ENCODE peak calls at places on chromosomes 3 and 15, in five cellular contexts. One of them, this sample, is unnamed.

GRCh38 chr3:101926594-101927105 is 77.3 kb downstream of the NFKBIZ start:
- DNase-seq in small intestine: no peak
- DNase-seq in neural progenitor cell: no peak
- DNase-seq in CD8-positive, alpha-beta memory T cell: no peak
- DNase-seq in RWPE2: no peak
- DNase-seq in this sample: no peak

GRCh38 chr3:169659858-169660614 is 3.5 kb downstream of the MECOM start:
- DNase-seq in small intestine: no peak
- DNase-seq in CD8-positive, alpha-beta memory T cell: no peak
- DNase-seq in RWPE2: no peak
- DNase-seq in neural progenitor cell: peak
- DNase-seq in this sample: no peak

GRCh38 chr3:57091874-57092273 is 31.4 kb downstream of the SPATA12 start:
- DNase-seq in CD8-positive, alpha-beta memory T cell: no peak
- DNase-seq in neural progenitor cell: no peak
- DNase-seq in RWPE2: no peak
- DNase-seq in small intestine: no peak
- DNase-seq in this sample: no peak

GRCh38 chr3:131794766-131795381 is 239.9 kb downstream of the CPNE4 start:
- DNase-seq in small intestine: peak
- DNase-seq in CD8-positive, alpha-beta memory T cell: peak
- DNase-seq in neural progenitor cell: peak
- DNase-seq in RWPE2: no peak
- DNase-seq in this sample: peak

GRCh38 chr3:159260049-159260662 is 458.3 kb downstream of the MFSD1 start:
- DNase-seq in RWPE2: no peak
- DNase-seq in small intestine: peak
- DNase-seq in neural progenitor cell: peak
- DNase-seq in CD8-positive, alpha-beta memory T cell: peak
- DNase-seq in this sample: peak

GRCh38 chr15:38145671-38146111 is 106.9 kb upstream of the SPRED1 start:
- DNase-seq in small intestine: no peak
- DNase-seq in CD8-positive, alpha-beta memory T cell: no peak
- DNase-seq in RWPE2: no peak
- DNase-seq in neural progenitor cell: peak
- DNase-seq in this sample: no peak

GRCh38 chr15:42940527-42940926 is 19.9 kb upstream of the TTBK2 start:
- DNase-seq in CD8-positive, alpha-beta memory T cell: no peak
- DNase-seq in RWPE2: no peak
- DNase-seq in small intestine: no peak
- DNase-seq in neural progenitor cell: no peak
- DNase-seq in this sample: no peak

GRCh38 chr3:112640333-112640863 is 545 bp downstream of the CCDC80 start:
- DNase-seq in neural progenitor cell: peak
- DNase-seq in RWPE2: no peak
- DNase-seq in small intestine: no peak
- DNase-seq in CD8-positive, alpha-beta memory T cell: no peak
- DNase-seq in this sample: no peak

GRCh38 chr3:43296565-43296964 is 10.2 kb downstream of the SNRK start:
- DNase-seq in CD8-positive, alpha-beta memory T cell: peak
- DNase-seq in neural progenitor cell: no peak
- DNase-seq in RWPE2: no peak
- DNase-seq in small intestine: peak
- DNase-seq in this sample: peak

GRCh38 chr3:125322166-125322565 is 53.0 kb downstream of the ZNF148 start:
- DNase-seq in small intestine: no peak
- DNase-seq in RWPE2: no peak
- DNase-seq in CD8-positive, alpha-beta memory T cell: no peak
- DNase-seq in neural progenitor cell: no peak
- DNase-seq in this sample: no peak

GRCh38 chr15:34246276-34247010 is 21.6 kb downstream of the EMC4 start:
- DNase-seq in RWPE2: no peak
- DNase-seq in neural progenitor cell: no peak
- DNase-seq in CD8-positive, alpha-beta memory T cell: no peak
- DNase-seq in small intestine: no peak
- DNase-seq in this sample: no peak

GRCh38 chr3:24726423-24726822 is 231.8 kb upstream of the THRB start:
- DNase-seq in RWPE2: no peak
- DNase-seq in CD8-positive, alpha-beta memory T cell: no peak
- DNase-seq in neural progenitor cell: no peak
- DNase-seq in small intestine: no peak
- DNase-seq in this sample: no peak

DNA sequence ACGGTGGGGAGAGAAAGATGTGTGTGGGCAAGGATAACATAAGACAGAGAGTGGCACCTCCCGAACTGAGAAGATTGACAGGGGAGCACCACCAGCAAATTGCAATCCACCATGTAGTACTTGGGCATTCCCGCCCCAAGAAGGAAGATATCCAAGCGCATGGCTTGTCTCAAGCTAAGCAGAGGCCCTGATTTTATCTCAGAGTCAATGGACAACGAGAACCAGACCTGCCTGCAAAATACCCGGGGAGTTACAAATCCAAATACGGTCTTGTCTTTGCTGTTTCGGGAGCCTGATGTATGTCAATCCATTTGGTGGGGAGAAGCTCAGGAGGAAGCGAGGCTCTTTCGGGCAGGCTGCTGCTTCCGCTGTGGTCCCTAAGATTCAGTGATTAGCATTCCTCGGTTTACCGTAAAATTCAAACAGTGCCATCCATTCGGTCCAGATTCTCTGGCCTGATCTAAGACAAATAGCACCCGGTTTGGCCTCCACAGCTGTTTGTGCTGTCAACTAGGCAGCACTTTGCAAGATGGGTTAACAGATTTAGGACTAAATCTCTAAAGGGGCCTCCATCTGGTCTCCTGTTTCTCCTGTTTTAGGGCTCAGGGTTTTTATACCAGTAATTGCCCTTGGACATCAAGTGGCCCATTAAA is 97.7 kb upstream of the WNT5A start:
- DNase-seq in RWPE2: no peak
- DNase-seq in small intestine: no peak
- DNase-seq in neural progenitor cell: no peak
- DNase-seq in CD8-positive, alpha-beta memory T cell: no peak
- DNase-seq in this sample: no peak
- H3K27ac ChIP-seq in RWPE2: no peak
- H3K27ac ChIP-seq in small intestine: no peak
- H3K27ac ChIP-seq in neural progenitor cell: no peak
- H3K27ac ChIP-seq in CD8-positive, alpha-beta memory T cell: no peak
- H3K27ac ChIP-seq in this sample: no peak

GRCh38 chr3:172853911-172854648 is 103.6 kb downstream of the ECT2 start:
- DNase-seq in small intestine: no peak
- DNase-seq in RWPE2: no peak
- DNase-seq in CD8-positive, alpha-beta memory T cell: no peak
- DNase-seq in neural progenitor cell: peak
- DNase-seq in this sample: no peak
- H3K4me3 ChIP-seq in small intestine: no peak
- H3K4me3 ChIP-seq in RWPE2: no peak
- H3K4me3 ChIP-seq in CD8-positive, alpha-beta memory T cell: no peak
- H3K4me3 ChIP-seq in neural progenitor cell: peak
- H3K4me3 ChIP-seq in this sample: no peak

GRCh38 chr3:152348436-152349177 is 79.9 kb downstream of the MBNL1 start:
- DNase-seq in neural progenitor cell: no peak
- DNase-seq in small intestine: no peak
- DNase-seq in CD8-positive, alpha-beta memory T cell: no peak
- DNase-seq in RWPE2: no peak
- DNase-seq in this sample: no peak
- H3K27ac ChIP-seq in neural progenitor cell: no peak
- H3K27ac ChIP-seq in small intestine: no peak
- H3K27ac ChIP-seq in CD8-positive, alpha-beta memory T cell: no peak
- H3K27ac ChIP-seq in RWPE2: peak
- H3K27ac ChIP-seq in this sample: no peak

GRCh38 chr3:78497025-78497424 is 1270.8 kb downstream of the ROBO1 start:
- DNase-seq in neural progenitor cell: no peak
- DNase-seq in CD8-positive, alpha-beta memory T cell: no peak
- DNase-seq in RWPE2: no peak
- DNase-seq in small intestine: no peak
- DNase-seq in this sample: no peak

GRCh38 chr3:78497692-78498091 is 1270.1 kb downstream of the ROBO1 start:
- DNase-seq in small intestine: no peak
- DNase-seq in RWPE2: no peak
- DNase-seq in CD8-positive, alpha-beta memory T cell: no peak
- DNase-seq in neural progenitor cell: no peak
- DNase-seq in this sample: no peak

GRCh38 chr3:78494831-78495230 is 1273.0 kb downstream of the ROBO1 start:
- DNase-seq in RWPE2: no peak
- DNase-seq in neural progenitor cell: no peak
- DNase-seq in CD8-positive, alpha-beta memory T cell: no peak
- DNase-seq in small intestine: no peak
- DNase-seq in this sample: no peak

GRCh38 chr3:78495326-78495725 is 1272.5 kb downstream of the ROBO1 start:
- DNase-seq in CD8-positive, alpha-beta memory T cell: no peak
- DNase-seq in neural progenitor cell: no peak
- DNase-seq in RWPE2: no peak
- DNase-seq in small intestine: no peak
- DNase-seq in this sample: no peak

DNA sequence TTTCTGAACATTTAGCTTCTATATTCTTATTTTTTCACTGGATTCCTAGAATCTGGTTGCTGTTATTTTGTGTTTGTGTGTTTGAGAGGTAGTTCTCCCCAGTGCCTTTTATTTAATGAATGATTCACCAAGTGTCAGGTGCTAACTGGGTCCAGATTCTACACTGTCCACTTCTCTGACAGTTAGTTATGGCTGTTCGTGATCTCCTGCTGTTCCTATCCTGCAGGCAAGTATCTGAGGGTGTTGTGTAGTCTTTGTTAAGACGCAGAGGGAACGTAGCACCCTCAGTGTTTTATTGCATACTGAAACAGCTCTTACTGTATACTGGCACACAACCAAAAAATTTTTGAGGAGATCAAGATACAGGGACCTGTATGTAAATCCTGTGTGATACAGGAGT is 1271.3 kb downstream of the ROBO1 start:
- DNase-seq in neural progenitor cell: no peak
- DNase-seq in small intestine: no peak
- DNase-seq in CD8-positive, alpha-beta memory T cell: no peak
- DNase-seq in RWPE2: no peak
- DNase-seq in this sample: no peak
- H3K4me3 ChIP-seq in neural progenitor cell: no peak
- H3K4me3 ChIP-seq in small intestine: no peak
- H3K4me3 ChIP-seq in CD8-positive, alpha-beta memory T cell: no peak
- H3K4me3 ChIP-seq in RWPE2: no peak
- H3K4me3 ChIP-seq in this sample: no peak

GRCh38 chr15:39580117-39580629 is 706 bp upstream of the THBS1 start:
- DNase-seq in CD8-positive, alpha-beta memory T cell: peak
- DNase-seq in small intestine: peak
- DNase-seq in RWPE2: peak
- DNase-seq in neural progenitor cell: peak
- DNase-seq in this sample: peak

GRCh38 chr15:39581501-39582285 is 814 bp downstream of the THBS1 start:
- DNase-seq in RWPE2: no peak
- DNase-seq in small intestine: peak
- DNase-seq in CD8-positive, alpha-beta memory T cell: no peak
- DNase-seq in neural progenitor cell: peak
- DNase-seq in this sample: peak

GRCh38 chr15:39579487-39580116 is 1.3 kb upstream of the THBS1 start:
- DNase-seq in CD8-positive, alpha-beta memory T cell: no peak
- DNase-seq in small intestine: peak
- DNase-seq in neural progenitor cell: peak
- DNase-seq in RWPE2: peak
- DNase-seq in this sample: no peak

GRCh38 chr15:39580630-39581500 is at the start of gene THBS1:
- DNase-seq in neural progenitor cell: peak
- DNase-seq in CD8-positive, alpha-beta memory T cell: no peak
- DNase-seq in RWPE2: peak
- DNase-seq in small intestine: peak
- DNase-seq in this sample: peak

GRCh38 chr15:39578851-39579486 is 1.9 kb upstream of the THBS1 start:
- DNase-seq in small intestine: no peak
- DNase-seq in CD8-positive, alpha-beta memory T cell: no peak
- DNase-seq in RWPE2: no peak
- DNase-seq in neural progenitor cell: peak
- DNase-seq in this sample: no peak
- H3K27ac ChIP-seq in small intestine: no peak
- H3K27ac ChIP-seq in CD8-positive, alpha-beta memory T cell: no peak
- H3K27ac ChIP-seq in RWPE2: peak
- H3K27ac ChIP-seq in neural progenitor cell: no peak
- H3K27ac ChIP-seq in this sample: no peak

GRCh38 chr15:40252438-40253178 is 13.7 kb downstream of the PAK6 start:
- DNase-seq in neural progenitor cell: peak
- DNase-seq in CD8-positive, alpha-beta memory T cell: peak
- DNase-seq in small intestine: peak
- DNase-seq in RWPE2: peak
- DNase-seq in this sample: peak

GRCh38 chr15:40251455-40252140 is 12.7 kb downstream of the PAK6 start:
- DNase-seq in neural progenitor cell: no peak
- DNase-seq in CD8-positive, alpha-beta memory T cell: no peak
- DNase-seq in small intestine: no peak
- DNase-seq in RWPE2: peak
- DNase-seq in this sample: no peak

GRCh38 chr15:40250771-40251454 is 12.1 kb downstream of the PAK6 start:
- DNase-seq in CD8-positive, alpha-beta memory T cell: no peak
- DNase-seq in RWPE2: peak
- DNase-seq in neural progenitor cell: no peak
- DNase-seq in small intestine: no peak
- DNase-seq in this sample: no peak

GRCh38 chr15:40253179-40253790 is 14.4 kb downstream of the PAK6 start:
- DNase-seq in small intestine: no peak
- DNase-seq in neural progenitor cell: no peak
- DNase-seq in CD8-positive, alpha-beta memory T cell: no peak
- DNase-seq in RWPE2: peak
- DNase-seq in this sample: no peak

GRCh38 chr15:40252141-40252437 is 13.2 kb downstream of the PAK6 start:
- DNase-seq in small intestine: no peak
- DNase-seq in neural progenitor cell: no peak
- DNase-seq in CD8-positive, alpha-beta memory T cell: no peak
- DNase-seq in RWPE2: no peak
- DNase-seq in this sample: no peak
- H3K4me3 ChIP-seq in small intestine: peak
- H3K4me3 ChIP-seq in neural progenitor cell: peak
- H3K4me3 ChIP-seq in CD8-positive, alpha-beta memory T cell: no peak
- H3K4me3 ChIP-seq in RWPE2: no peak
- H3K4me3 ChIP-seq in this sample: peak

GRCh38 chr3:195164573-195165263 is 106.2 kb downstream of the XXYLT1 start:
- DNase-seq in small intestine: no peak
- DNase-seq in CD8-positive, alpha-beta memory T cell: no peak
- DNase-seq in RWPE2: no peak
- DNase-seq in neural progenitor cell: no peak
- DNase-seq in this sample: no peak

GRCh38 chr3:195163719-195164572 is 107.0 kb downstream of the XXYLT1 start:
- DNase-seq in neural progenitor cell: no peak
- DNase-seq in RWPE2: no peak
- DNase-seq in CD8-positive, alpha-beta memory T cell: no peak
- DNase-seq in small intestine: no peak
- DNase-seq in this sample: no peak

GRCh38 chr3:195165790-195166189 is 105.2 kb downstream of the XXYLT1 start:
- DNase-seq in RWPE2: no peak
- DNase-seq in small intestine: no peak
- DNase-seq in CD8-positive, alpha-beta memory T cell: no peak
- DNase-seq in neural progenitor cell: no peak
- DNase-seq in this sample: no peak

GRCh38 chr3:195168009-195168759 is 102.8 kb downstream of the XXYLT1 start:
- DNase-seq in CD8-positive, alpha-beta memory T cell: no peak
- DNase-seq in neural progenitor cell: no peak
- DNase-seq in RWPE2: no peak
- DNase-seq in small intestine: no peak
- DNase-seq in this sample: no peak

GRCh38 chr3:195165264-195165608 is 105.7 kb downstream of the XXYLT1 start:
- DNase-seq in CD8-positive, alpha-beta memory T cell: no peak
- DNase-seq in RWPE2: no peak
- DNase-seq in small intestine: no peak
- DNase-seq in neural progenitor cell: no peak
- DNase-seq in this sample: no peak
- H3K27ac ChIP-seq in CD8-positive, alpha-beta memory T cell: peak
- H3K27ac ChIP-seq in RWPE2: no peak
- H3K27ac ChIP-seq in small intestine: no peak
- H3K27ac ChIP-seq in neural progenitor cell: no peak
- H3K27ac ChIP-seq in this sample: no peak

This sample was measured in MM.1S.